ENCODE peak calls at places on chromosomes 3 and 15, in six cellular contexts. L, J, I, A, P and S are unnamed samples.

GRCh38 chr3:66038726-66039589 is at the start of gene MAGI1:
- DNase-seq in J (peak), P (peak), L (no peak), I (peak), A (peak), S (peak)

GRCh38 chr15:45448066-45448510 is 69.7 kb upstream of the GATM start:
- DNase-seq in A (no peak), L (no peak), P (no peak), J (no peak), I (no peak), S (no peak)

GRCh38 chr3:113097821-113098516 is 107.2 kb downstream of the GTPBP8 start:
- DNase-seq in L (no peak), A (no peak), J (no peak), P (peak), I (no peak), S (no peak)

GRCh38 chr3:51704511-51704950 is 2.3 kb upstream of the GRM2 start:
- DNase-seq in A (no peak), P (no peak), J (no peak), L (no peak), I (no peak), S (peak)

GRCh38 chr3:55716044-55716443 is 228.9 kb upstream of the WNT5A start:
- DNase-seq in A (no peak), J (no peak), P (no peak), L (no peak), I (no peak), S (no peak)

GRCh38 chr3:101495552-101495951 is 17.5 kb downstream of the SENP7 start:
- DNase-seq in A (no peak), J (no peak), P (no peak), I (no peak), L (no peak), S (no peak)

GRCh38 chr15:60408438-60409105 is 10.8 kb upstream of the ANXA2 start:
- DNase-seq in J (peak), I (no peak), L (no peak), A (no peak), P (peak), S (no peak)

GRCh38 chr3:28328188-28329151 is 20.1 kb upstream of the ZCWPW2 start:
- DNase-seq in P (no peak), J (peak), A (no peak), I (peak), L (no peak), S (no peak)

GRCh38 chr3:297585-297984 is 101.0 kb downstream of the CHL1 start:
- DNase-seq in I (no peak), J (no peak), A (no peak), L (no peak), P (no peak), S (no peak)

GRCh38 chr3:40846466-40846865 is 321.7 kb downstream of the ZNF621 start:
- DNase-seq in J (no peak), A (no peak), P (no peak), I (no peak), L (no peak), S (no peak)

GRCh38 chr3:157618075-157618760 is 115.0 kb upstream of the VEPH1 start:
- DNase-seq in I (peak), A (no peak), L (no peak), P (peak), J (peak), S (no peak)

GRCh38 chr3:179852117-179852886 is 184.4 kb downstream of the PEX5L start:
- DNase-seq in I (no peak), A (no peak), P (peak), L (no peak), J (peak), S (no peak)

GRCh38 chr3:66392966-66393485 is 107.8 kb downstream of the LRIG1 start:
- DNase-seq in L (no peak), J (no peak), P (no peak), A (no peak), I (no peak), S (no peak)

GRCh38 chr3:72171946-72172345 is 387.0 kb upstream of the PROK2 start:
- DNase-seq in L (no peak), J (no peak), P (no peak), A (no peak), I (no peak), S (no peak)

GRCh38 chr15:42270551-42270950 is 2.5 kb upstream of the GANC start:
- DNase-seq in I (no peak), P (no peak), J (no peak), L (no peak), A (no peak), S (no peak)

GRCh38 chr3:80000022-80000421 is 232.2 kb upstream of the ROBO1 start:
- DNase-seq in L (no peak), P (no peak), I (no peak), A (no peak), J (peak), S (no peak)